ENCODE peak calls at places on chromosomes 13 and 19, in four cellular contexts. K, D, Z and V are unnamed samples.

GRCh38 chr13:37175996-37176395 is 70.5 kb upstream of the CSNK1A1L start:
- DNase-seq in Z (no peak), K (no peak), D (no peak), V (no peak)

GRCh38 chr19:45768644-45769053 is 403 bp downstream of the SIX5 start:
- DNase-seq in D (no peak), K (peak), Z (peak), V (peak)

GRCh38 chr19:19366691-19367396 is 38.6 kb upstream of the GATAD2A start:
- DNase-seq in Z (peak), K (peak), D (peak), V (peak)

GRCh38 chr19:11581740-11582139 is 4.3 kb upstream of the ACP5 start:
- DNase-seq in Z (peak), D (no peak), K (no peak), V (no peak)

GRCh38 chr13:23074054-23074805 is 106.5 kb upstream of the SGCG start:
- DNase-seq in Z (no peak), D (no peak), K (no peak), V (no peak)

GRCh38 chr19:29245221-29245620 is 32.3 kb upstream of the UQCRFS1 start:
- DNase-seq in D (no peak), K (no peak), Z (no peak), V (no peak)

GRCh38 chr19:531753-532571 is at the start of gene CDC34:
- DNase-seq in Z (peak), K (no peak), D (no peak), V (no peak)

GRCh38 chr13:49806126-49806536 is 13.6 kb upstream of the KPNA3 start:
- DNase-seq in Z (no peak), D (peak), K (no peak), V (no peak)

GRCh38 chr13:38902551-38902950 is 88.1 kb downstream of the STOML3 start:
- DNase-seq in Z (no peak), D (no peak), K (no peak), V (no peak)

GRCh38 chr13:104871456-104871855 is 1664.0 kb downstream of the EFNB2 start:
- DNase-seq in D (no peak), Z (no peak), K (no peak), V (no peak)

GRCh38 chr19:28294395-28294794 is 918.6 kb downstream of the UQCRFS1 start:
- DNase-seq in D (no peak), K (no peak), Z (no peak), V (no peak)

GRCh38 chr19:49118565-49119410 is at the start of gene C19orf73:
- DNase-seq in Z (peak), D (peak), K (peak), V (peak)

GRCh38 chr13:31697290-31697689 is 42.0 kb upstream of the RXFP2 start:
- DNase-seq in Z (no peak), D (no peak), K (no peak), V (no peak)

GRCh38 chr19:21328402-21328801 is 808 bp downstream of the ZNF708 start:
- DNase-seq in D (peak), K (no peak), Z (no peak), V (no peak)

GRCh38 chr19:4045597-4046361 is 20.9 kb downstream of the ZBTB7A start:
- DNase-seq in D (no peak), Z (no peak), K (no peak), V (no peak)

GRCh38 chr13:40920826-40921225 is 98.3 kb downstream of the ELF1 start:
- DNase-seq in D (no peak), K (no peak), Z (no peak), V (no peak)

GRCh38 chr13:93398167-93398566 is 171.6 kb downstream of the GPC6 start:
- DNase-seq in K (no peak), D (no peak), Z (no peak), V (no peak)

GRCh38 chr13:52738719-52739467 is 727 bp downstream of the CNMD start:
- DNase-seq in D (no peak), Z (peak), K (no peak), V (peak)

GRCh38 chr19:944663-945241 is 18.9 kb downstream of the ARID3A start:
- DNase-seq in D (no peak), K (no peak), Z (no peak), V (no peak)

GRCh38 chr19:1081301-1082164 is 13.6 kb downstream of the POLR2E start:
- DNase-seq in Z (no peak), D (no peak), K (no peak), V (peak)

GRCh38 chr19:49497047-49497789 is 984 bp downstream of the RPS11 start:
- DNase-seq in D (no peak), Z (peak), K (peak), V (peak)

GRCh38 chr19:6678690-6679109 is 8.7 kb upstream of the TNFSF14 start:
- DNase-seq in K (no peak), Z (no peak), D (no peak), V (no peak)

GRCh38 chr19:31254611-31255010 is 94.6 kb downstream of the TSHZ3 start:
- DNase-seq in K (no peak), Z (no peak), D (no peak), V (no peak)

DNA sequence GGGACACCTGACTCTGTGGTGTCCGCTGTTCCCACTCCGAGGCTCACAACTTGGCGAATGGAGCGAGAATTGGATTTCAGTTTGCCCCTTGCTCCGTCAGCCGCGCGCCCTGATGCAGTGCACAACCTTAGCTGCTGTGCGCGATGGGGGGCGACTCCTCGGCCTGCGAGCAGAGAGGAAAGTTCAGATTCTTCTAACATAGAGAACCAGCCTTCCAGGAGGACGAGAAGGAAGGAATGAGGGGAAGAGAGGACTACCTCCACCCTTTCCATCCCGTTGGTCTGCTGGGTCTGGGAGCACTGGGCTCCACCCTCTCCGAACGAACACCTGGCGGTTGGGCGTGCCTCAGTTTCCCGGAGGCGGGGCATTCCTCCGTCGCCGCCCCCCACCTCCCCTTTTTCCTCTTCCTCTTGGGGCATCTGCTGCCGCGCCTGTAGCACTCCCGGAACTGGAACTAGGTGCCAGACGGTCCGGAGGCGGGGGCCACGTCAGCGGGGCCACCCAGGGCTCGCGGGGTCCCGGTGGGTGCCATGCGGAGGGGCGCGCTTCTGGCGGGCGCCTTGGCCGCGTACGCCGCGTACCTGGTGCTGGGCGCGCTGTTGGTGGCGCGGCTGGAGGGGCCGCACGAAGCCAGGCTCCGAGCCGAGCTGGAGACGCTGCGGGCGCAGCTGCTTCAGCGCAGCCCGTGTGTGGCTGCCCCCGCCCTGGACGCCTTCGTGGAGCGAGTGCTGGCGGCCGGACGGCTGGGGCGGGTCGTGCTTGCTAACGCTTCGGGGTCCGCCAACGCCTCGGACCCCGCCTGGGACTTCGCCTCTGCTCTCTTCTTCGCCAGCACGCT is at the start of gene KCNK6:
- DNase-seq in K (no peak), D (no peak), Z (no peak), V (peak)
- TF ChIP-seq NR3C1 in K (no peak), D (no peak), Z (no peak), V (no peak)

GRCh38 chr13:95154441-95154886 is 146.8 kb downstream of the ABCC4 start:
- DNase-seq in D (no peak), Z (no peak), K (peak), V (no peak)
- TF ChIP-seq NR3C1 in D (no peak), Z (no peak), K (no peak), V (no peak)

DNA sequence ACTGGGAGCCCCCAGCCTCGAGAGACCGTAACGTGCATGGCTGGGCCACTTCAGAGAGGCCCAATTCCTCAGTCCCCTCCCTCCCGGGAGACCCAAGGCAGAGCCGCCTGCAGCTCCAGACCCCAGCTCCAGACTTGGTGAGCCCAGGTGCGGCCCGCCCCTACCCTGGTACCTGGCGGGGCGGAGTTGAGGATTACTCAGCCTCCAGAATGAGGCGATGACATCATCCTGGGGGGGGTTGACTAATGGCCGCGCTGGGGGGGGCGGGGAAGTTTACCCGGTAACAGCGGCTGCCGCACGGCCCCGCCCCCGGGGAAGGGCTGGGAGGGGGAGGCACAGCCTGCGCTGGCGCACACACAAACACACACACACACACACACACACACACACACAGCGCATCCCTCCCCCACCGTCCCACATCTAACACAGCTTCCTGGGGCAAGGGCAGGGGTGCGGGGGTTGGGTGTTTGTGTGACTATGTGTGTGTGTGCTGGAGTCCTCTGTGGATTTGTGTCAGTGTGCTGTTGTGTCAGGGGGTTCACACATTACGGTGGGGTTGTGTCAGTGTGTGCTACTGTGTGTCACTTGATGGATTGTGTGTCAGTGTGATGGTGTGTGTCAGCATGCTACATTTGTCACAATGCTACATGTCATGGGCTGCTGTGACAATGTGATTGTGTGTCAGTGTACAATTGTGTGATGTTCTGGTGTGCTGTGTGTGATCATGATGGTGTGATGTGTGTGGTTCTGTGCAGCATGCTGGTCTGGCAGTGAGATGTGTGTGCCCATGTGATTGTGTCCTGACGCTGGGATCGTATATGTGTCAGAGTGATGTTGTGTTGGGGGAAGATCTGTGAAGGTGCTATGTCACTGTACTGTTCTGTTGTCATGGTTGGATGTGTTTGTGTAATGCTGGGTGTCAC is 10.3 kb upstream of the BBC3 start:
- DNase-seq in K (peak), D (peak), Z (peak), V (peak)
- TF ChIP-seq NR3C1 in K (no peak), D (no peak), Z (no peak), V (no peak)

GRCh38 chr13:27789495-27790303 is 2.6 kb upstream of the GSX1 start:
- DNase-seq in D (peak), K (no peak), Z (no peak), V (peak)
- TF ChIP-seq NR3C1 in D (no peak), K (no peak), Z (no peak), V (no peak)

GRCh38 chr13:60986301-60986700 is 429.3 kb downstream of the PCDH20 start:
- DNase-seq in D (no peak), K (no peak), Z (no peak), V (no peak)

GRCh38 chr13:60990032-60990733 is 425.5 kb downstream of the PCDH20 start:
- DNase-seq in D (peak), K (peak), Z (no peak), V (peak)
- TF ChIP-seq NR3C1 in D (no peak), K (no peak), Z (no peak), V (no peak)

DNA sequence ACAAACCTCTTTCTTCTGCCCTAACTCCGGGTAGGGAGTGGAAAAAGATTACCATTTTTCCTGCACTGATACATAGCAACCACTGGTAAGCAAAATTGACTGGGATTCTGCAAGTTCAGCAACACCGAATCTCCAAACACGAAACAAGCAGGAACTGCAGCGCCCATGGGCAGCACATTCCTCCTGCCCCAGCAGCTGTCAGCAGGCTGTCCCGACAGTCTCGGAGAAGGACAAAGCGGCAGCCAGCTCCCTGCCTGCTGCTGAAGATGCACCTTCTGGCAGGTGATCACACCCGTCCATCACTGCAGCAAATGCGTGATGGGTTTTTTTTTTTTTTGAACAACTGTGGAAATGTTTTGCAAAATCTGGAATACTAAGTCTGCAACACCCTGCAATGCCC is 6.7 kb downstream of the TMTC4 start:
- DNase-seq in K (no peak), D (no peak), Z (no peak), V (no peak)
- TF ChIP-seq NR3C1 in K (no peak), D (no peak), Z (no peak), V (no peak)

GRCh38 chr19:17605761-17606745 is 50.6 kb downstream of the COLGALT1 start:
- DNase-seq in K (peak), Z (peak), D (peak), V (peak)
- TF ChIP-seq NR3C1 in K (no peak), Z (peak), D (no peak), V (no peak)

DNA sequence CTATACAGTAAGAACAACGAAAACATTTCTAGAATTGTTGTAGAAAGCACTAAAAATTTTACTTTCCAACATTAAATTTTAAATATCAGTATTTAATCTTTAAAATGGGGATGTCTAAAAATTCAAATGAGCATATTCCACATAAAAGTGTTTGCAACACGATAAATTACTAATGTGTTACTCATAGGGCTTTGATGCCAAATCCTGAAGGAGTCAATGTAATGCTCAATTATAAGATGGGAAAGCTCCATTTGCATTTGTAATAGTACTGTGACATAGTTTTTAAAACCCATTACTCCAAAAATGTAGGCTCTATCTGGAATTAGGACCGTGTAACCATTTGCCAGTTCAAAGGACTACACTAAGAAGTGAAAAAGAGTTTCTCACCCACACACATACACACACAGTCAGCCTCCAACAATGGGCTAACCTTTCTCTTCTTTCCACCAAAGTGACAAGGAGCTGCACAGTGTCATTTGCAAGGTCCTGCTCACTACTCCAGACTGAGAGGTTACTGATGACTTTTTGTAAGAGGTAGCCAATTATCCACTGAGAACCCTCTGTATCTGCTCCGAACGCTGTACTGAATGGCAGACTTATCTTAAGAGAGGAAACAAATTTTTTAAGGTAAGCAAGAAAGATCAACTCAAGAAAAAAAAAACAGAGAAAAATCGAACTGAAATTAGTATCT is 26.1 kb upstream of the EEF1AKMT1 start:
- DNase-seq in K (no peak), Z (no peak), D (no peak), V (no peak)
- TF ChIP-seq NR3C1 in K (no peak), Z (no peak), D (no peak), V (no peak)